ENCODE peak calls at places on chromosomes 1 and 21, in five cellular contexts. M is tibial nerve, I is neural progenitor cell, W is IMR-90, S is right lobe of liver. T is an unnamed sample.

GRCh38 chr1:81111818-81112217 is 688.9 kb upstream of the ADGRL2 start:
- DNase-seq in W (peak; percentile 75), I (no peak), M (no peak), S (no peak), T (no peak)

GRCh38 chr1:71861022-71861421 is 421.3 kb downstream of the NEGR1 start:
- DNase-seq in W (peak; percentile 68), I (no peak), S (no peak), M (no peak), T (no peak)

GRCh38 chr1:98939471-98939870 is 65.2 kb downstream of the PLPPR5 start:
- DNase-seq in I (no peak), M (no peak), S (no peak), W (no peak), T (no peak)

GRCh38 chr1:165898837-165899236 is 71.4 kb downstream of the UCK2 start:
- DNase-seq in W (peak; percentile 100), M (no peak), I (no peak), S (no peak), T (no peak)

GRCh38 chr1:24742090-24742938 is 2.9 kb upstream of the CLIC4 start:
- DNase-seq in I (no peak), M (peak; percentile 7), W (peak; percentile 94), S (no peak), T (peak; percentile 14)

GRCh38 chr1:211497489-211498045 is 5.6 kb upstream of the RD3 start:
- DNase-seq in M (no peak), I (no peak), W (no peak), S (no peak), T (no peak)

GRCh38 chr1:12251442-12251841 is 21.6 kb downstream of the VPS13D start:
- DNase-seq in I (no peak), W (peak; percentile 82), S (no peak), M (no peak), T (no peak)

GRCh38 chr1:101356604-101357443 is 120.0 kb downstream of the S1PR1 start:
- DNase-seq in S (no peak), I (no peak), M (no peak), W (no peak), T (no peak)

GRCh38 chr1:38403667-38404066 is 357.1 kb upstream of the POU3F1 start:
- DNase-seq in I (no peak), S (no peak), W (no peak), M (no peak), T (no peak)

GRCh38 chr1:171743014-171743870 is 1.4 kb upstream of the VAMP4 start:
- DNase-seq in S (no peak), M (no peak), W (peak; percentile 89), I (no peak), T (no peak)

GRCh38 chr1:85195703-85196102 is 5.1 kb downstream of the SYDE2 start:
- DNase-seq in M (no peak), W (no peak), S (no peak), I (peak; percentile 25), T (no peak)

GRCh38 chr1:16189921-16190499 is 22.4 kb downstream of the ARHGEF19 start:
- DNase-seq in W (no peak), M (no peak), I (no peak), S (no peak), T (no peak)

GRCh38 chr1:224502459-224503160 is 68.0 kb upstream of the WDR26 start:
- DNase-seq in W (no peak), M (no peak), S (no peak), I (peak; percentile 74), T (no peak)

GRCh38 chr1:84267476-84267875 is 34.0 kb upstream of the SAMD13 start:
- DNase-seq in S (no peak), I (no peak), W (no peak), M (no peak), T (no peak)

GRCh38 chr1:110005971-110006370 is 21.4 kb downstream of the AHCYL1 start:
- DNase-seq in M (no peak), I (no peak), S (no peak), W (peak; percentile 72), T (no peak)

GRCh38 chr1:203342192-203342940 is 8.6 kb downstream of the FMOD start:
- DNase-seq in W (peak; percentile 38), I (peak; percentile 79), S (peak; percentile 39), M (no peak), T (no peak)

GRCh38 chr1:194341587-194341986 is 1155.2 kb upstream of the B3GALT2 start:
- DNase-seq in S (no peak), W (peak; percentile 4), M (no peak), I (no peak), T (no peak)

GRCh38 chr1:156118175-156118868 is 3.8 kb downstream of the LMNA start:
- DNase-seq in W (no peak), I (no peak), M (peak; percentile 62), S (peak; percentile 82), T (peak; percentile 72)

GRCh38 chr21:14542638-14543037 is 3.5 kb downstream of the SAMSN1 start:
- DNase-seq in M (no peak), I (no peak), S (no peak), W (no peak), T (no peak)

GRCh38 chr1:160394673-160395072 is 5.7 kb upstream of the VANGL2 start:
- DNase-seq in I (no peak), S (no peak), M (no peak), W (no peak), T (no peak)

GRCh38 chr1:160544647-160545046 is 21.6 kb upstream of the SLAMF6 start:
- DNase-seq in M (no peak), I (peak; percentile 33), W (peak; percentile 10), S (no peak), T (no peak)

GRCh38 chr1:205658943-205659581 is 21.2 kb downstream of the SLC45A3 start:
- DNase-seq in W (peak; percentile 53), M (peak; percentile 67), I (peak; percentile 90), S (peak; percentile 83), T (peak; percentile 84)

GRCh38 chr1:28860332-28861073 is 48.5 kb downstream of the OPRD1 start:
- DNase-seq in S (no peak), I (no peak), M (no peak), W (no peak), T (no peak)

GRCh38 chr1:243944429-243945160 is 94.6 kb upstream of the AKT3 start:
- DNase-seq in M (no peak), I (peak; percentile 70), W (peak; percentile 62), S (no peak), T (no peak)

GRCh38 chr1:93804412-93804811 is 74.6 kb downstream of the DNTTIP2 start:
- DNase-seq in I (no peak), W (peak; percentile 95), S (no peak), M (no peak), T (no peak)

GRCh38 chr1:27007909-27008582 is 4.6 kb downstream of the TENT5B start:
- DNase-seq in S (no peak), I (no peak), M (no peak), W (no peak), T (peak; percentile 90)

GRCh38 chr1:89822109-89822962 is 1.5 kb downstream of the LRRC8D start:
- DNase-seq in W (no peak), M (no peak), S (peak; percentile 20), I (peak; percentile 41), T (no peak)

GRCh38 chr1:150543500-150544143 is 5.6 kb upstream of the ADAMTSL4 start:
- DNase-seq in I (no peak), W (no peak), S (peak; percentile 55), M (no peak), T (no peak)

GRCh38 chr1:193104496-193104905 is 713 bp downstream of the GLRX2 start:
- DNase-seq in W (peak; percentile 56), S (peak; percentile 50), I (peak; percentile 51), M (no peak), T (peak; percentile 75)

GRCh38 chr1:43255438-43256210 is 14.2 kb upstream of the TMEM125 start:
- DNase-seq in S (peak; percentile 16), M (no peak), W (no peak), I (no peak), T (no peak)

GRCh38 chr1:153490272-153491051 is 30.0 kb upstream of the S100A7 start:
- DNase-seq in S (peak; percentile 46), M (peak; percentile 68), W (peak; percentile 97), I (no peak), T (no peak)

GRCh38 chr1:46372440-46372839 is 21.7 kb upstream of the FAAH start:
- DNase-seq in W (no peak), I (no peak), M (no peak), S (no peak), T (no peak)

GRCh38 chr21:9760398-9761074 is 760.8 kb upstream of the TPTE start:
- DNase-seq in I (no peak), M (no peak), S (no peak), W (no peak), T (no peak)
- H3K9me3 ChIP-seq in I (peaks cover 87% of the 10 kb centered on the region), M (peaks cover 28% of the 10 kb centered on the region), S (no peaks in the 10 kb centered on the region), W (peaks cover 37% of the 10 kb centered on the region), T (peaks cover 11% of the 10 kb centered on the region)

DNA sequence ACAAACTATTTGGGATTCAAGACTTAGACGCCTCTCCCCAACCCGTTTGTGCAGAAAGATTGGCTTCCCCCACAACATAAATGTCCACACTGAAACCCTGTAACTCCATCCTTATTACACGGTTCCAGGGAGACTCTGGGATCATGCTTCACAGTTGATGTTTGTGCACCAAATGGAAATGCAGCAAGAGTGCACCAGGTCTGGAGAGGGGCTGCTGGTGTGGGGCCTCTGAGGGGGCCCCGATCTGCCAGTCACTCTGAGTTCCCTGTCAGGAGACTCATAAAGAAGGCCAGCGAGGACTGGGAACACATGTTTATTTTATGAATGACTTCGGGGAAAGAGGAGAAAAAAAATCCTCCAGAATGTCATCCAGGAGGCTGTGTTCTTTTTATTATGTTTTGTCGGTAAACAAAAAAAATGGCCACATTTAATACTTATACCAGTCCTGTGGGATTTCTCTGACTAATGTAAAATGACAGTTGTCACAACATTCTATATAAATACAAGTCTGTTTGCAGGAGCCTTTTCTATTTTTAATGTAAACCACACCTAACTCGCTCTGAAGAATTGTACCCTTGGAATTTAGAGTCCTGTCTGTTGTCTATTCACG is 439.1 kb upstream of the VAMP3 start:
- DNase-seq in I (no peak), S (no peak), W (no peak), M (no peak), T (no peak)
- H3K4me1 ChIP-seq in I (peaks cover 4% of the 10 kb centered on the region), S (peaks cover 7% of the 10 kb centered on the region), W (peaks cover 15% of the 10 kb centered on the region), M (no peaks in the 10 kb centered on the region), T (peaks cover 13% of the 10 kb centered on the region)

GRCh38 chr21:7951854-7952519 is 2569.4 kb upstream of the TPTE start:
- DNase-seq in S (no peak), I (no peak), M (no peak), W (no peak), T (no peak)

GRCh38 chr21:7952648-7953047 is 2568.7 kb upstream of the TPTE start:
- DNase-seq in I (no peak), S (no peak), W (no peak), M (no peak), T (no peak)

GRCh38 chr21:7957713-7958064 is 2563.7 kb upstream of the TPTE start:
- DNase-seq in W (no peak), M (no peak), I (no peak), S (no peak), T (no peak)

GRCh38 chr21:7947422-7947821 is 2574.0 kb upstream of the TPTE start:
- DNase-seq in M (no peak), I (no peak), W (no peak), S (no peak), T (no peak)

GRCh38 chr21:7953058-7953457 is 2568.3 kb upstream of the TPTE start:
- DNase-seq in I (no peak), M (no peak), W (no peak), S (no peak), T (no peak)
- H3K9me3 ChIP-seq in I (peaks cover 93% of the 10 kb centered on the region), M (peaks cover 99% of the 10 kb centered on the region), W (peaks cover 76% of the 10 kb centered on the region), S (peaks cover 70% of the 10 kb centered on the region), T (peaks cover 84% of the 10 kb centered on the region)

DNA sequence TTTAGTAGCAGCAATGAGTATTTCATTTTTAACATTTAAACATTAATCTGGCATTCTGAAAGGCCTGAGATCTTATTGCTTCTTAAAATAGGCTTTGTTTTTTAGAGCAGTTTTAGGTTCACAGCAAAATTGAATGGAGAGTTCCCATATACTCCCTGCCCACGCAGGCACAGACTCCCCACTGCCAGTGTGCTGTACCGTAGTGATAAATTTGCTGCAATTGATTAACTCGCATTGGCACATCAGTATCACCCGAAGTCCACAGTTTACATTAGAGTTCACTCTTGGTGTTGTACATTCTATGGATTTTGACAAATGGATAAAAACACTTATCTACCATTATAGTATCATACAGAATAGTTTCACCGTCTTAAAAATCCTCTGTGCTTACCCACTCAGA is 71.8 kb upstream of the ERRFI1 start:
- DNase-seq in S (no peak), M (no peak), W (no peak), I (no peak), T (no peak)
- H3K4me1 ChIP-seq in S (peaks cover 49% of the 10 kb centered on the region), M (no peaks in the 10 kb centered on the region), W (peaks cover 22% of the 10 kb centered on the region), I (no peaks in the 10 kb centered on the region), T (peaks cover 41% of the 10 kb centered on the region)